ENCODE peak calls at places on chromosome 17, in eight cellular contexts. O, L, N, K, P, R, T and C are unnamed samples.

GRCh38 chr17:27544350-27545131 is 86.4 kb upstream of the LGALS9 start:
- DNase-seq in T (peak; percentile 78), L (no peak), P (no peak), O (peak; percentile 77), R (no peak), N (peak; percentile 86), K (peak; percentile 9), C (peak; percentile 91)

GRCh38 chr17:18191967-18192366 is 8.3 kb downstream of the ALKBH5 start:
- DNase-seq in K (no peak), O (no peak), P (no peak), R (peak; percentile 58), L (no peak), N (no peak), T (no peak), C (no peak)

GRCh38 chr17:75404739-75405364 is 626 bp downstream of the GRB2 start:
- DNase-seq in N (peak; percentile 84), L (no peak), O (peak; percentile 21), K (peak; percentile 56), R (peak; percentile 29), T (peak; percentile 75), P (peak; percentile 50), C (peak; percentile 36)

GRCh38 chr17:69773081-69773480 is 301.9 kb upstream of the KCNJ16 start:
- DNase-seq in P (no peak), O (no peak), K (no peak), T (no peak), L (no peak), R (no peak), N (no peak), C (peak; percentile 57)

GRCh38 chr17:2594657-2595085 is 1.2 kb downstream of the PAFAH1B1 start:
- DNase-seq in N (no peak), T (peak; percentile 24), P (no peak), K (peak; percentile 19), O (no peak), R (no peak), L (no peak), C (no peak)

GRCh38 chr17:17494499-17495447 is 1.4 kb downstream of the RASD1 start:
- DNase-seq in K (peak; percentile 14), L (no peak), O (no peak), T (no peak), R (peak; percentile 49), P (no peak), N (peak; percentile 67), C (peak; percentile 37)

GRCh38 chr17:7010523-7010922 is 1.9 kb upstream of the RNASEK start:
- DNase-seq in T (no peak), R (no peak), O (no peak), K (no peak), P (no peak), L (no peak), N (no peak), C (no peak)

GRCh38 chr17:75832164-75832651 is 12.0 kb downstream of the UNC13D start:
- DNase-seq in R (peak; percentile 82), K (peak; percentile 71), N (peak; percentile 73), P (no peak), T (peak; percentile 78), O (peak; percentile 94), L (no peak), C (peak; percentile 73)

GRCh38 chr17:39591958-39592954 is 15.5 kb downstream of the NEUROD2 start:
- DNase-seq in N (no peak), R (peak; percentile 50), K (no peak), L (no peak), P (no peak), T (peak; percentile 67), O (peak; percentile 13), C (peak; percentile 38)

GRCh38 chr17:47957591-47958490 is at the start of gene PRR15L:
- DNase-seq in N (no peak), P (no peak), L (no peak), O (no peak), R (no peak), K (no peak), T (no peak), C (no peak)

GRCh38 chr17:81401727-81402529 is 6.7 kb downstream of the BAHCC1 start:
- DNase-seq in R (no peak), K (no peak), O (no peak), P (no peak), T (no peak), L (peak; percentile 73), N (no peak), C (no peak)